ENCODE peak calls at places on chromosomes 12 and 14, in seven cellular contexts. Z, C, G, D, Y, S and I are unnamed samples.
A peak's percentile ranks its signal among the peaks of the same experiment; 100 is the strongest.

GRCh38 chr14:75234173-75234855 is 44.3 kb upstream of the FOS start:
- DNase-seq in Z (no peak), S (no peak), G (no peak), Y (peak; percentile 61), D (no peak), C (no peak), I (no peak)

GRCh38 chr12:79615596-79616560 is 74.9 kb downstream of the PAWR start:
- DNase-seq in D (no peak), C (no peak), G (no peak), Y (no peak), S (no peak), Z (no peak), I (no peak)

GRCh38 chr12:44000309-44000952 is 164.6 kb downstream of the TMEM117 start:
- DNase-seq in G (peak; percentile 56), S (no peak), Z (no peak), D (peak; percentile 55), C (no peak), Y (no peak), I (no peak)

GRCh38 chr14:50804181-50804721 is 26.7 kb downstream of the NIN start:
- DNase-seq in Y (no peak), S (no peak), Z (no peak), C (no peak), G (no peak), D (no peak), I (no peak)

GRCh38 chr14:65927871-65928270 is 515.3 kb downstream of the FUT8 start:
- DNase-seq in Z (no peak), D (no peak), G (no peak), Y (no peak), S (peak; percentile 83), C (no peak), I (no peak)

GRCh38 chr12:56079729-56080555 is at the start of gene ERBB3:
- DNase-seq in Z (peak; percentile 85), G (no peak), S (peak; percentile 58), D (peak; percentile 14), Y (peak; percentile 62), C (peak; percentile 79), I (no peak)

GRCh38 chr14:69040343-69040742 is 61.2 kb upstream of the ACTN1 start:
- DNase-seq in C (no peak), Y (no peak), S (no peak), G (no peak), D (no peak), Z (no peak), I (no peak)

GRCh38 chr14:89958966-89959365 is 3.2 kb downstream of the TDP1 start:
- DNase-seq in G (no peak), Z (no peak), S (no peak), D (no peak), Y (no peak), C (no peak), I (no peak)

GRCh38 chr12:76274699-76275098 is 73.5 kb downstream of the BBS10 start:
- DNase-seq in D (no peak), Z (no peak), C (no peak), Y (no peak), G (no peak), S (no peak), I (no peak)

GRCh38 chr14:104665092-104665662 is 24.2 kb upstream of the INF2 start:
- DNase-seq in Y (no peak), D (no peak), S (no peak), G (no peak), C (no peak), Z (no peak), I (no peak)

GRCh38 chr12:59403259-59403932 is 192.4 kb upstream of the SLC16A7 start:
- DNase-seq in Y (peak; percentile 65), G (no peak), C (no peak), Z (peak; percentile 45), S (peak; percentile 11), D (peak; percentile 63), I (no peak)

GRCh38 chr14:20624495-20625070 is 16.9 kb downstream of the OR6S1 start:
- DNase-seq in G (no peak), Y (peak; percentile 65), S (peak; percentile 29), Z (peak; percentile 66), D (no peak), C (no peak), I (no peak)

GRCh38 chr14:26394114-26394855 is 203.5 kb downstream of the NOVA1 start:
- DNase-seq in G (no peak), S (no peak), Z (no peak), D (no peak), Y (no peak), C (no peak), I (no peak)

GRCh38 chr12:111076611-111077451 is 156.5 kb upstream of the MYL2 start:
- DNase-seq in Z (no peak), D (no peak), C (no peak), Y (no peak), G (no peak), S (no peak), I (no peak)

GRCh38 chr12:99649551-99649950 is 2.0 kb downstream of the GARIN6 start:
- DNase-seq in C (no peak), Z (no peak), D (no peak), G (no peak), Y (no peak), S (no peak), I (no peak)

GRCh38 chr12:55726911-55727310 is 1.9 kb downstream of the CD63 start:
- DNase-seq in G (no peak), D (no peak), Z (no peak), Y (no peak), C (no peak), S (no peak), I (no peak)

DNA sequence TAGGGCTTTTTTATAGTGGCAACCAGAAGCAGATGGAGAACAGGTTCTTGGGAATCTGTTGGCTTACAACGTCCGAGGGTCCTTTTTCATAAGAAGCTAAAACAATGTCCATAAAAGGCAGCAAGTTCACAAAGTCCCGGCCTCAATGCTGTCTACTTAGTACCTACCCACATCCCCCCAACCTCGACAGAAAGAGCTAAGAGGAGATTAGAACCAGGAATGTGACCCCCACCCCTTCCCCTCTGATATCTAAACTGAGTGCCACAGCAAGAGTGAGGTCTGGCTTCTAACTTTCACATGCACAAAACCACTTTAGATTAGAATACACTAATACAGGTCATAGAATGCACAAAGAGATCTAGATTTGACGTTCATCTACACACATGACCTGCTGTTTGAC is 4.5 kb downstream of the DPF3 start:
- DNase-seq in G (no peak), Y (no peak), Z (no peak), S (no peak), D (no peak), C (no peak), I (no peak)
- H3K27ac ChIP-seq in G (no peak overlapping the region), Y (no peak overlapping the region), Z (peak overlapping the region; percentile 41), S (no peak overlapping the region), D (no peak overlapping the region), C (no peak overlapping the region), I (no peak overlapping the region)

GRCh38 chr12:15273896-15274295 is 48.4 kb upstream of the PTPRO start:
- DNase-seq in S (no peak), Z (no peak), D (no peak), C (no peak), Y (no peak), G (no peak), I (no peak)

GRCh38 chr12:15280930-15281329 is 41.4 kb upstream of the PTPRO start:
- DNase-seq in C (no peak), D (no peak), Z (no peak), Y (no peak), G (no peak), S (no peak), I (no peak)

GRCh38 chr12:15274561-15274967 is 47.7 kb upstream of the PTPRO start:
- DNase-seq in Y (no peak), S (no peak), D (no peak), C (no peak), Z (peak; percentile 40), G (no peak), I (no peak)

GRCh38 chr12:15276088-15276698 is 46.1 kb upstream of the PTPRO start:
- DNase-seq in S (no peak), C (no peak), D (peak; percentile 14), Z (no peak), G (no peak), Y (no peak), I (no peak)

DNA sequence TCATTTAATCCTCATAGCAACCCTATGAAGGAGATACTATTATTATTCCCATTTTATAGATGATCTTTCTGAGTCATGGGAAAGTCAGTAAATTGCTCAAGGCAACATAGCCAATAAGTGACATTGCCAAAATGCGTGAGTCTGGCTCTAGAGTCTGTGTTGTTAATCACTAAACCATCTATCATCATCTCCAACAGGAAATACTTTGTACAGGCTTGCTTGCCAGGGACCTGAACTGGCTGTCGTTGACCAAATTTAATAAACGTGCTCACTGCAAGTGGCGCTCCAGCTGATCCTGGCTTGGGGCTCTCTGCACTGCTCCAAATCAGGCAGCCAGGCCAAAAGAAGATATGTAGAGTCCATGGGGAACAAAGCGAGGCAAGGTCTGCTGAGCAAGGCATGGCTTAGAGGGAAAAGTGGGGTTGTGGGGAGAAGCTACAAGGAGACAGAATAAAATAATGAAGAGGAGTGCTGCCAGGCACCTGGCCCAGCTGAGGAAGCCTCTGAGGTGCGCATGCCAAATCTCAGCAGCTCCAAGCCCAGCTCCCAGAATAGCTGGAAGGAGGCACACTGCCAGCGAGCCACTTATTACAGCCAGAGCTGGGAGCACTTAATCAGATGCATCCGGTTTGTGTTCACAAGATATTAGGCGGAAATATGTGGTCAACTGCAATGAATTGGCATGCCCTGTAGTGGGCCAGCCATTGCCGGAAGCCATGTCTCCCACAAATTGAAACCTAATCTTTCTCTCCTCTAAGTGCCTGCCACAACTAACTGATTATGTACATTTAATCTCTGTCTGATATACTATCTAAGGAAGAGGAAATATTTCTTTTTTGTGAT is 43.3 kb upstream of the PTPRO start:
- DNase-seq in C (no peak), D (no peak), S (no peak), G (no peak), Y (peak; percentile 83), Z (peak; percentile 85), I (no peak)
- TF ChIP-seq CTCF in C (no peak), D (no peak), S (no peak), G (no peak), Y (no peak), Z (no peak), I (no peak)

GRCh38 chr14:77140343-77140936 is 1.2 kb downstream of the ZDHHC22 start:
- DNase-seq in Y (no peak), Z (no peak), D (no peak), S (no peak), C (no peak), G (no peak), I (no peak)

GRCh38 chr14:77142289-77142814 is 761 bp upstream of the ZDHHC22 start:
- DNase-seq in D (no peak), G (no peak), C (no peak), S (no peak), Y (no peak), Z (no peak), I (no peak)

GRCh38 chr14:77141592-77142288 is at the start of gene ZDHHC22:
- DNase-seq in G (no peak), Y (no peak), S (no peak), Z (no peak), C (peak; percentile 59), D (no peak), I (no peak)

GRCh38 chr14:77139540-77140342 is 1.9 kb downstream of the ZDHHC22 start:
- DNase-seq in Z (no peak), C (no peak), Y (no peak), G (no peak), S (peak; percentile 15), D (peak; percentile 43), I (no peak)

GRCh38 chr14:77140937-77141591 is 527 bp downstream of the ZDHHC22 start:
- DNase-seq in Y (no peak), D (no peak), G (no peak), C (no peak), Z (no peak), S (no peak), I (no peak)
- H3K27ac ChIP-seq in Y (no peak overlapping the region), D (no peak overlapping the region), G (no peak overlapping the region), C (peak overlapping the region; percentile 82), Z (no peak overlapping the region), S (no peak overlapping the region), I (no peak overlapping the region)

GRCh38 chr12:14284189-14284722 is 81.2 kb upstream of the ATF7IP start:
- DNase-seq in Z (no peak), Y (no peak), C (no peak), S (no peak), G (no peak), D (peak; percentile 71), I (no peak)
- TF ChIP-seq CTCF in Z (no peak), Y (no peak), C (no peak), S (no peak), G (no peak), D (peak; percentile 53), I (no peak)